ENCODE peak calls at places on chromosomes 13 and 19, in six cellular contexts. C is body of pancreas, U is A549, K is ovary, O is right lobe of liver, L is breast epithelium. P is an unnamed sample.

GRCh38 chr19:44164327-44164672 is 600 bp upstream of the ZNF226 start:
- DNase-seq in C (no peak), U (no peak), K (no peak), O (no peak), L (no peak), P (no peak)

GRCh38 chr19:45038931-45039893 is at the start of gene CLASRP:
- DNase-seq in C (peak; percentile 92), U (peak; percentile 90), K (peak; percentile 89), O (peak; percentile 93), L (peak; percentile 92), P (peak; percentile 83)

GRCh38 chr13:84606616-84607015 is 724.3 kb upstream of the SLITRK1 start:
- DNase-seq in C (no peak), U (no peak), K (no peak), O (no peak), L (no peak), P (no peak)

GRCh38 chr19:15249912-15250634 is 17.8 kb upstream of the EPHX3 start:
- DNase-seq in C (peak; percentile 61), U (no peak), K (peak; percentile 52), O (no peak), L (no peak), P (peak; percentile 45)

GRCh38 chr13:32426981-32427851 is 714 bp downstream of the N4BP2L1 start:
- DNase-seq in C (peak; percentile 77), U (peak; percentile 3), K (peak; percentile 69), O (peak; percentile 79), L (peak; percentile 62), P (peak; percentile 20)

GRCh38 chr19:20640023-20640422 is 21.3 kb downstream of the ZNF626 start:
- DNase-seq in C (no peak), U (no peak), K (no peak), O (no peak), L (no peak), P (no peak)

GRCh38 chr19:42024622-42025111 is 30.6 kb upstream of the ATP1A3 start:
- DNase-seq in C (peak; percentile 31), U (no peak), K (no peak), O (no peak), L (no peak), P (no peak)

GRCh38 chr13:113288880-113289279 is 8.2 kb upstream of the LAMP1 start:
- DNase-seq in C (no peak), U (no peak), K (no peak), O (no peak), L (no peak), P (no peak)

GRCh38 chr13:106573855-106574254 is 5.9 kb upstream of the ARGLU1 start:
- DNase-seq in C (peak; percentile 14), U (no peak), K (peak; percentile 36), O (no peak), L (no peak), P (peak; percentile 62)

GRCh38 chr19:40974633-40975037 is 16.4 kb upstream of the CYP2B6 start:
- DNase-seq in C (peak; percentile 79), U (peak; percentile 89), K (peak; percentile 48), O (peak; percentile 56), L (peak; percentile 73), P (peak; percentile 41)

GRCh38 chr19:2866495-2867024 is 575 bp upstream of the ZNF556 start:
- DNase-seq in C (no peak), U (no peak), K (no peak), O (no peak), L (no peak), P (no peak)

GRCh38 chr13:52779028-52779612 is 39.5 kb upstream of the CNMD start:
- DNase-seq in C (no peak), U (no peak), K (no peak), O (no peak), L (no peak), P (no peak)

GRCh38 chr13:85588359-85588758 is 210.9 kb downstream of the SLITRK6 start:
- DNase-seq in C (no peak), U (no peak), K (no peak), O (no peak), L (no peak), P (no peak)

GRCh38 chr13:65808061-65808460 is 1422.1 kb downstream of the PCDH9 start:
- DNase-seq in C (no peak), U (no peak), K (no peak), O (no peak), L (no peak), P (no peak)

GRCh38 chr13:89900104-89900760 is 1447.3 kb upstream of the MIR17HG start:
- DNase-seq in C (no peak), U (no peak), K (no peak), O (no peak), L (no peak), P (no peak)

GRCh38 chr13:20424959-20425358 is 100.7 kb downstream of the CRYL1 start:
- DNase-seq in C (no peak), U (no peak), K (peak; percentile 67), O (no peak), L (no peak), P (no peak)

GRCh38 chr19:28075229-28075628 is 1137.7 kb downstream of the UQCRFS1 start:
- DNase-seq in C (no peak), U (no peak), K (no peak), O (no peak), L (no peak), P (no peak)

GRCh38 chr19:39128511-39129079 is 3.0 kb downstream of the PAK4 start:
- DNase-seq in C (no peak), U (no peak), K (no peak), O (no peak), L (no peak), P (no peak)

GRCh38 chr13:110012102-110012739 is 225.8 kb upstream of the IRS2 start:
- DNase-seq in C (peak; percentile 17), U (peak; percentile 43), K (no peak), O (no peak), L (no peak), P (no peak)

GRCh38 chr13:98707309-98707999 is 45.0 kb downstream of the SLC15A1 start:
- DNase-seq in C (no peak), U (no peak), K (no peak), O (no peak), L (no peak), P (no peak)

DNA sequence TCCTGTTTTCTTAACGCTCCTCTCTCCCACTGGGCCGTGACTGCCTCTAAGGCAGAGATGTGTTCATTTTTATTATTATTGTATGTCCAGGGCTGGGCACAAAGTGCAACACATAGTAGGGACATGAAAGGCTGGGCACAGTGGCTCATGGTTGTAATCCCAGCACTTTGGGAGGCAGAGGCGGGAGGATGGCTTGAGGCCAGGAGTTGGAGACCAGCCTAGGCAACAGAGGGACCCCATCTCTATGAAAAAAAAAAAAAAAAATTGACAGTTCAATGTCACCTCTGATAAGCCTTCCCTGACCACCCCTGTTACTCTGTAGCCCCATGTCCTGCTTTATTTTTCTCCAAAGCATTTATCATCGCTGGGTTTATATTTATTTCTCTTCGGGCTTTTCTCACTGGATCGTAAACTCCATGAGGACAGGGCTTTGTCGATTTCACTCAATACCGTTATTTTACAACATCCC is 481 bp upstream of the SAE1 start:
- DNase-seq in C (no peak), U (no peak), K (no peak), O (no peak), L (no peak), P (no peak)
- H3K27ac ChIP-seq in C (no peak overlapping the region), U (peak overlapping the region; percentile 92), K (peak overlapping the region; percentile 5), O (no peak overlapping the region), L (peak overlapping the region; percentile 87), P (no peak overlapping the region)

GRCh38 chr19:35612559-35613321 is at the start of gene HAUS5:
- DNase-seq in C (peak; percentile 95), U (peak; percentile 99), K (peak; percentile 89), O (peak; percentile 91), L (peak; percentile 95), P (peak; percentile 96)
- TF ChIP-seq POLR2A in C (peak; percentile 71), U (peak; percentile 84), K (peak; percentile 63), O (no peak), L (no peak), P (no peak)

GRCh38 chr13:102038787-102039186 is 363.1 kb downstream of the FGF14 start:
- DNase-seq in C (no peak), U (no peak), K (no peak), O (no peak), L (no peak), P (no peak)
- H3K27ac ChIP-seq in C (no peak overlapping the region), U (no peak overlapping the region), K (no peak overlapping the region), O (no peak overlapping the region), L (no peak overlapping the region), P (no peak overlapping the region)

GRCh38 chr19:34999498-35000337 is at the start of gene GRAMD1A:
- DNase-seq in C (peak; percentile 91), U (peak; percentile 99), K (peak; percentile 88), O (peak; percentile 93), L (peak; percentile 88), P (peak; percentile 80)
- TF ChIP-seq POLR2A in C (peak; percentile 93), U (peak; percentile 64), K (peak; percentile 87), O (peak; percentile 72), L (peak; percentile 84), P (peak; percentile 88)

DNA sequence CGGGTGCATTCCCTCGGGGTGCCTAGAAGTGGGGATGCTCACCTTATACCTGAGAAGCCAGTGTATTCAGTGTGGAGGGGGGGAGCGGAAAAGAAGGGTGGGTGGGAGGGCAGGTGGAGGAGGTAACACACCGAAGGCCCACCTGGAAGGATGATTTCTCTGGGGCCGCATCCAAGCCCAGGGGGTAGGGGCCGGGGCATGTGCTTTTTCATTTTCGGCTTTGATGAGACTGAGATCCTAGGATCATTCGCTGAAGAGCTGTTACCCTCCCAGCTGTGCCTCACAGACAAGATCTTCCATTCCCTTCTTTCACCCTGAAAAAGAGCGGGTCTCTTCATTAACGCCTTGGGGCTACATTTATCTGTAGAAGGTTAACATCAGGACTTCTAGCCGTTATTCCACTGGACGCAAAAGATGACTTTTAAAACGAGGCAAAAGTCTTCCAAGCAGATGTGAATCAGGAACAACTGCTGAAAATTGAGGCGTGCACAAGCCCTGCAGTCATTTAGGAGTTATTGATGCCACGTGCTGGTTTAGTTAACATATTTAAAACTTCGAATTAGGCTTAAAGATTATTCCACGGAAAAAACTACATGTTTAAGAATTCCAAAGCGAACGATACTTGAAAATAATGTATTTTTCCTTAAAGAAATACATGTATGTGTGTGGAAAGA is 1.1 kb downstream of the LMO7 start:
- DNase-seq in C (no peak), U (no peak), K (no peak), O (no peak), L (no peak), P (no peak)
- H3K27ac ChIP-seq in C (no peak overlapping the region), U (no peak overlapping the region), K (no peak overlapping the region), O (no peak overlapping the region), L (peak overlapping the region; percentile 97), P (peak overlapping the region; percentile 92)